ENCODE peak calls at places on chromosome 7, in nine cellular contexts. W is psoas muscle, M is HCT116, S is neuronal stem cell, U is transverse colon, D is cardiac muscle cell, Y is tibial artery, B is heart left ventricle, E is GM23248. R is an unnamed sample.
A peak's percentile ranks its signal among the peaks of the same experiment; 100 is the strongest.

GRCh38 chr7:5526190-5527037 is 102.8 kb upstream of the TNRC18 start:
- DNase-seq in U (peak; percentile 70), D (peak; percentile 74), W (no peak), E (peak; percentile 36), B (peak; percentile 69), Y (no peak), M (no peak), S (no peak), R (peak; percentile 57)

GRCh38 chr7:70588151-70588550 is 543.8 kb upstream of the GALNT17 start:
- DNase-seq in E (no peak), S (no peak), W (no peak), B (no peak), D (no peak), Y (no peak), U (no peak), M (no peak), R (no peak)

GRCh38 chr7:125563964-125564529 is 634.4 kb upstream of the POT1 start:
- DNase-seq in E (no peak), S (no peak), D (no peak), M (no peak), W (no peak), B (no peak), U (no peak), Y (no peak), R (no peak)

GRCh38 chr7:37541810-37542443 is 93.3 kb upstream of the ELMO1 start:
- DNase-seq in M (no peak), D (no peak), W (no peak), B (no peak), S (no peak), E (no peak), U (no peak), Y (no peak), R (no peak)

GRCh38 chr7:28211006-28211405 is 30.4 kb upstream of the JAZF1 start:
- DNase-seq in M (no peak), B (no peak), U (no peak), S (no peak), Y (no peak), E (no peak), W (no peak), D (no peak), R (no peak)

GRCh38 chr7:131011976-131012375 is 278.0 kb upstream of the KLF14 start:
- DNase-seq in D (peak; percentile 93), S (no peak), B (no peak), M (no peak), E (peak; percentile 91), U (no peak), W (no peak), Y (no peak), R (no peak)

GRCh38 chr7:7321681-7322080 is 139.3 kb downstream of the C1GALT1 start:
- DNase-seq in E (no peak), Y (no peak), M (no peak), W (no peak), S (no peak), D (no peak), B (no peak), U (peak; percentile 44), R (peak; percentile 38)

GRCh38 chr7:17559388-17559787 is 260.9 kb downstream of the AHR start:
- DNase-seq in W (no peak), S (no peak), D (no peak), Y (no peak), B (no peak), U (no peak), E (peak; percentile 66), M (no peak), R (no peak)

GRCh38 chr7:4200546-4201094 is 481.5 kb upstream of the FOXK1 start:
- DNase-seq in W (no peak), U (no peak), D (no peak), S (no peak), M (no peak), B (no peak), Y (no peak), E (no peak), R (no peak)

GRCh38 chr7:135773451-135773850 is 24.8 kb upstream of the FAM180A start:
- DNase-seq in D (no peak), Y (no peak), B (no peak), M (no peak), W (no peak), E (no peak), U (peak; percentile 10), S (no peak), R (peak; percentile 42)

GRCh38 chr7:120984406-120984805 is 4.1 kb upstream of the CPED1 start:
- DNase-seq in W (no peak), B (no peak), Y (no peak), E (no peak), U (no peak), D (no peak), S (no peak), M (no peak), R (no peak)
- H3K4me3 ChIP-seq in W (no peak overlapping the region), B (no peak overlapping the region), Y (no peak overlapping the region), E (no peak overlapping the region), U (no peak overlapping the region), D (no peak overlapping the region), S (no peak overlapping the region), M (no peak overlapping the region), R (no peak overlapping the region)

DNA sequence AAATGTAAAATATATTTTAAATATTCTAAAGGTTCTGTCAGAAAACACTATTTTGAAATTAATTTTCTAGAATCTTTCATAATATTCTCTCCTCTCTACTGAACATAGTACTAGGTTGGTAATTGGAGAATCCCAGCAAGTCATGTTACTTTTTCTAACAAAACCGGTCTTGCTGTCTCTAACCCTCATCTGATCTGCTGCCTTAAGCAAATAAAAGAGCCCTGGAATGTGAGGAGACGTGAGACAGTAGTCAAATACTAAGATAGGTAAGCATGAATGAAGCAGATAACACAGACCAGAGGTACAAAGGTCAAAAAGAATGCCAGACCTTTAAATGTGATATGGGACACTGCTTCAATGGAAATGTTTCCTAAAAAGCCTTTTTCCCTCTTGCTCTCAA is 462.4 kb upstream of the NUPR2 start:
- DNase-seq in S (no peak), D (no peak), U (no peak), M (no peak), B (no peak), Y (no peak), E (no peak), W (no peak), R (no peak)
- H3K9me3 ChIP-seq in S (peaks cover 11% of the 10 kb centered on the region), D (peaks cover under 1% of the 10 kb centered on the region), U (peaks cover 3% of the 10 kb centered on the region), M (peaks cover 18% of the 10 kb centered on the region), B (no peaks in the 10 kb centered on the region), Y (no peaks in the 10 kb centered on the region), E (no peaks in the 10 kb centered on the region), W (no peaks in the 10 kb centered on the region), R (no peaks in the 10 kb centered on the region)

DNA sequence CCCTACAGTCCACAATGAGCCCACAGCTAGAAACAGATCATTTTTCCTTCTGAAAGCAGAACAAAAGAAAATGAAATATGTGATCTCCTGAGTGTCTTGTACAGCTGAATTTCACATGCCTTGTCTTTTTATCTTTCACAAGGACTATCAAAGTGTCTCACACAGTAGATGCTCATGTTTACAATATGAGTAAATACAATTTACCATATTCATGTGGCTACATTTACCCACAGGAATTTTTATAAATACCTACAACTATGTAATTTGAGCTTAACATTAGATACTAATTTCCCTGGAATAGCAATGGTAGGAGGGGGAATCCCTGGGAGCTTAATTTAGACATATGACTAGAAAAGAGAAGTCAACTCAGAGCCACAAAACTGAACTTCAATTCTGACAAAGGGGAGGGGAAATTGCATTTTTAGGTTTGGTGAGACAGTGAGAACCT is 186.2 kb downstream of the MACC1 start:
- DNase-seq in B (no peak), U (no peak), M (peak; percentile 2), W (no peak), S (no peak), E (peak; percentile 56), Y (no peak), D (peak; percentile 14), R (no peak)
- H3K4me3 ChIP-seq in B (no peak overlapping the region), U (no peak overlapping the region), M (no peak overlapping the region), W (no peak overlapping the region), S (no peak overlapping the region), E (no peak overlapping the region), Y (no peak overlapping the region), D (no peak overlapping the region), R (no peak overlapping the region)

GRCh38 chr7:64516451-64516850 is 46.4 kb downstream of the ZNF680 start:
- DNase-seq in E (no peak), Y (no peak), D (peak; percentile 18), S (no peak), B (no peak), M (no peak), U (no peak), W (no peak), R (no peak)

GRCh38 chr7:64509583-64509982 is 53.3 kb downstream of the ZNF680 start:
- DNase-seq in W (no peak), E (no peak), Y (no peak), M (no peak), S (no peak), U (no peak), B (no peak), D (no peak), R (no peak)

GRCh38 chr7:64515781-64516180 is 47.1 kb downstream of the ZNF680 start:
- DNase-seq in D (peak; percentile 46), S (no peak), U (no peak), W (no peak), Y (no peak), B (no peak), M (no peak), E (no peak), R (no peak)

GRCh38 chr7:64515330-64515729 is 47.5 kb downstream of the ZNF680 start:
- DNase-seq in U (no peak), B (no peak), M (no peak), S (no peak), E (no peak), Y (no peak), W (no peak), D (peak; percentile 39), R (no peak)
- H3K9me3 ChIP-seq in U (peaks cover 71% of the 10 kb centered on the region), B (no peaks in the 10 kb centered on the region), M (peaks cover 22% of the 10 kb centered on the region), S (peaks cover 5% of the 10 kb centered on the region), E (peaks cover 5% of the 10 kb centered on the region), Y (no peaks in the 10 kb centered on the region), W (peaks cover 54% of the 10 kb centered on the region), D (no peaks in the 10 kb centered on the region), R (peaks cover 8% of the 10 kb centered on the region)

R was measured in colonic mucosa.